ENCODE peak calls at places on chromosomes 1 and 21, in six cellular contexts. One of them, this sample, is unnamed.

GRCh38 chr1:206471415-206471801 is 1.1 kb downstream of the IKBKE start:
- DNase-seq in psoas muscle: no peak
- DNase-seq in ovary: no peak
- DNase-seq in thoracic aorta: no peak
- DNase-seq in IMR-90: no peak
- DNase-seq in adrenal gland: no peak
- DNase-seq in this sample: no peak

GRCh38 chr1:101438359-101438758 is 201.5 kb downstream of the S1PR1 start:
- DNase-seq in psoas muscle: no peak
- DNase-seq in ovary: no peak
- DNase-seq in thoracic aorta: no peak
- DNase-seq in IMR-90: peak
- DNase-seq in adrenal gland: no peak
- DNase-seq in this sample: no peak

GRCh38 chr1:237012789-237013383 is 8.6 kb upstream of the MT1HL1 start:
- DNase-seq in psoas muscle: no peak
- DNase-seq in ovary: peak
- DNase-seq in thoracic aorta: peak
- DNase-seq in IMR-90: no peak
- DNase-seq in adrenal gland: no peak
- DNase-seq in this sample: peak

GRCh38 chr1:36349839-36350238 is 26.4 kb upstream of the EVA1B start:
- DNase-seq in psoas muscle: peak
- DNase-seq in ovary: no peak
- DNase-seq in thoracic aorta: no peak
- DNase-seq in IMR-90: no peak
- DNase-seq in adrenal gland: no peak
- DNase-seq in this sample: peak

GRCh38 chr21:46661627-46662366 is 26.3 kb downstream of the PRMT2 start:
- DNase-seq in psoas muscle: peak
- DNase-seq in ovary: peak
- DNase-seq in thoracic aorta: no peak
- DNase-seq in IMR-90: no peak
- DNase-seq in adrenal gland: no peak
- DNase-seq in this sample: no peak

GRCh38 chr1:232899839-232900238 is 50.6 kb upstream of the NTPCR start:
- DNase-seq in psoas muscle: no peak
- DNase-seq in ovary: no peak
- DNase-seq in thoracic aorta: no peak
- DNase-seq in IMR-90: no peak
- DNase-seq in adrenal gland: no peak
- DNase-seq in this sample: no peak

GRCh38 chr1:111591946-111592345 is 27.6 kb upstream of the RAP1A start:
- DNase-seq in psoas muscle: no peak
- DNase-seq in ovary: no peak
- DNase-seq in thoracic aorta: no peak
- DNase-seq in IMR-90: no peak
- DNase-seq in adrenal gland: no peak
- DNase-seq in this sample: no peak

GRCh38 chr1:165376041-165376810 is 19.7 kb upstream of the LMX1A start:
- DNase-seq in psoas muscle: peak
- DNase-seq in ovary: peak
- DNase-seq in thoracic aorta: peak
- DNase-seq in IMR-90: peak
- DNase-seq in adrenal gland: peak
- DNase-seq in this sample: peak

GRCh38 chr1:98849969-98850636 is 154.6 kb downstream of the PLPPR5 start:
- DNase-seq in psoas muscle: no peak
- DNase-seq in ovary: no peak
- DNase-seq in thoracic aorta: no peak
- DNase-seq in IMR-90: no peak
- DNase-seq in adrenal gland: no peak
- DNase-seq in this sample: no peak

GRCh38 chr1:181518152-181518551 is 34.8 kb downstream of the CACNA1E start:
- DNase-seq in psoas muscle: no peak
- DNase-seq in ovary: no peak
- DNase-seq in thoracic aorta: no peak
- DNase-seq in IMR-90: no peak
- DNase-seq in adrenal gland: no peak
- DNase-seq in this sample: no peak

GRCh38 chr1:178644308-178645120 is 80.5 kb upstream of the RALGPS2 start:
- DNase-seq in psoas muscle: no peak
- DNase-seq in ovary: peak
- DNase-seq in thoracic aorta: no peak
- DNase-seq in IMR-90: peak
- DNase-seq in adrenal gland: peak
- DNase-seq in this sample: no peak

GRCh38 chr21:37829447-37829846 is 86.8 kb downstream of the KCNJ6 start:
- DNase-seq in psoas muscle: no peak
- DNase-seq in ovary: no peak
- DNase-seq in thoracic aorta: no peak
- DNase-seq in IMR-90: peak
- DNase-seq in adrenal gland: peak
- DNase-seq in this sample: peak

GRCh38 chr1:67439277-67440029 is 9.3 kb upstream of the SERBP1 start:
- DNase-seq in psoas muscle: no peak
- DNase-seq in ovary: no peak
- DNase-seq in thoracic aorta: no peak
- DNase-seq in IMR-90: no peak
- DNase-seq in adrenal gland: no peak
- DNase-seq in this sample: peak

DNA sequence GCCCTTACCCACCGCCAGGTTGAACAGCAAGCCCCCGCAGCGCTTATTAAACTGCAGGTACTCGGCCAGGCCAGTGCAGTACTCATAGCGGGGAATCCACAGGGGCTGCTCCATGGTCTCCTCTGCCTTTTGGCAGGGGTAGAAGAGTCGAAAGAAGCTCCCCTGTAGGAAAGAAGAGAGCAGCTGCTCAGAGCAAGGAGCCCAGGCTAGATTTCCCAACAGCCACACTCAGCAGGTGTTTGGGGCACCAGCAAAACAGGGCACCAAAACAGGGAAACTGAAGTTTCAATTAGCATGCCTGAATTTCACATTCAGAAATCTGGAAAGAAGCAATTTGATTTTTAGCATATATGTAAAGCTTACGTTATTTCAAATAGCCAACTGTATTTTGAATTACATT is 8.4 kb downstream of the PAFAH2 start:
- DNase-seq in psoas muscle: no peak
- DNase-seq in ovary: no peak
- DNase-seq in thoracic aorta: no peak
- DNase-seq in IMR-90: no peak
- DNase-seq in adrenal gland: no peak
- DNase-seq in this sample: no peak
- H3K4me3 ChIP-seq in psoas muscle: no peak
- H3K4me3 ChIP-seq in ovary: no peak
- H3K4me3 ChIP-seq in thoracic aorta: no peak
- H3K4me3 ChIP-seq in IMR-90: no peak
- H3K4me3 ChIP-seq in adrenal gland: no peak
- H3K4me3 ChIP-seq in this sample: no peak

GRCh38 chr1:15957221-15958090 is 18.4 kb downstream of the ZBTB17 start:
- DNase-seq in psoas muscle: no peak
- DNase-seq in ovary: no peak
- DNase-seq in thoracic aorta: no peak
- DNase-seq in IMR-90: no peak
- DNase-seq in adrenal gland: no peak
- DNase-seq in this sample: no peak
- TF ChIP-seq CTCF in psoas muscle: no peak
- TF ChIP-seq CTCF in ovary: no peak
- TF ChIP-seq CTCF in thoracic aorta: no peak
- TF ChIP-seq CTCF in IMR-90: peak
- TF ChIP-seq CTCF in adrenal gland: no peak
- TF ChIP-seq CTCF in this sample: peak

DNA sequence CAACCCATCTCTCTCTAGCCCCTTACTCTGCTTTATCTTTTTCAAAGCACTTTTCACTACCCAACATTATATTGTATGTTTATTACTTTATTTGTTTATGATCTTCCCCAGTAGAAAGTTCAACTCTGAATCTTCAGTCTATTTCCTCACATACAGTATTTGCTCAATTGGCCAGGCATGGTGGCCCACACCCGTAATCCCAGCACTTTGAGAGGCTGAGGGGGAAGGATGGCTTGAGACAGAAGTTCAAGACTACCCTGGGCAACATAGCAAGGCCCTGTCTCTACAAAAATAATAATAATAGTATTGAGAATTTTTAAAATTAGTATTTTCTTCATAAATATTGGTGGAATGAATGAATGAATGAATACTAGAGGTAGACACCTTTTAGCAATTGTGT is 1.2 kb downstream of the STPG1 start:
- DNase-seq in psoas muscle: no peak
- DNase-seq in ovary: no peak
- DNase-seq in thoracic aorta: no peak
- DNase-seq in IMR-90: no peak
- DNase-seq in adrenal gland: no peak
- DNase-seq in this sample: no peak
- H3K4me3 ChIP-seq in psoas muscle: no peak
- H3K4me3 ChIP-seq in ovary: no peak
- H3K4me3 ChIP-seq in thoracic aorta: no peak
- H3K4me3 ChIP-seq in IMR-90: no peak
- H3K4me3 ChIP-seq in adrenal gland: no peak
- H3K4me3 ChIP-seq in this sample: no peak

DNA sequence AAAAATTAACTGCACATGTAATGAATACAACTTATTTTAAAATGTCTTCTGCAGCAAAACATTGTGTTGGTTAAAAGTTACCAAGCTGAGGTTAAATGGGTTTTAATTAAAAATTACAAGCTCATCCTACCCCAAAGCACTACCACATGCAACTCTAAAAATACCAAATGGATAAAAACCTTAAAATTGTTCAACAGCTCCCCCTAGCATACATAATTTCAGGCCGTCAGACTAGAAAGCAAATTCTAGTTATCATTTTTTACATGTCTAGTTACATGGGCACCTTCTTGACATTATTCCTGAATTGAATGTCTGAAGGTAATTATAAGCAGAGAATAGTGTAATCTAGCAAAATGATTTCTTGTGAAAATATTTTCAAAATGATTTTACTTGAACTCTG is 176.5 kb downstream of the C1orf21 start:
- DNase-seq in psoas muscle: no peak
- DNase-seq in ovary: no peak
- DNase-seq in thoracic aorta: no peak
- DNase-seq in IMR-90: peak
- DNase-seq in adrenal gland: no peak
- DNase-seq in this sample: peak
- TF ChIP-seq CTCF in psoas muscle: peak
- TF ChIP-seq CTCF in ovary: peak
- TF ChIP-seq CTCF in thoracic aorta: peak
- TF ChIP-seq CTCF in IMR-90: peak
- TF ChIP-seq CTCF in adrenal gland: peak
- TF ChIP-seq CTCF in this sample: peak